ENCODE peak calls at places on chromosomes 3 and 15, in four cellular contexts. F, G, N and I are unnamed samples.
A peak's percentile ranks its signal among the peaks of the same experiment; 100 is the strongest.

GRCh38 chr15:70851889-70852288 is 2.1 kb downstream of the LARP6 start:
- DNase-seq in F (no peak), N (no peak), G (no peak), I (no peak)

GRCh38 chr15:50744601-50745000 is 20.9 kb downstream of the SPPL2A start:
- DNase-seq in F (no peak), G (no peak), N (no peak), I (no peak)

GRCh38 chr3:71987828-71988227 is 202.9 kb upstream of the PROK2 start:
- DNase-seq in G (no peak), N (no peak), F (no peak), I (no peak)

GRCh38 chr3:10366681-10367101 is 45.8 kb upstream of the SEC13 start:
- DNase-seq in G (peak; percentile 86), F (no peak), N (no peak), I (peak; percentile 99)

GRCh38 chr3:117820900-117821299 is 1111.3 kb downstream of the TUSC7 start:
- DNase-seq in F (no peak), G (no peak), N (no peak), I (no peak)

GRCh38 chr3:149120051-149120972 is 9.1 kb upstream of the HPS3 start:
- DNase-seq in G (peak; percentile 68), F (no peak), N (peak; percentile 74), I (peak; percentile 31)

GRCh38 chr3:49133226-49133951 is 539 bp upstream of the LAMB2 start:
- DNase-seq in G (peak; percentile 74), F (no peak), N (no peak), I (peak; percentile 85)

GRCh38 chr3:137854498-137855285 is 90.6 kb downstream of the SOX14 start:
- DNase-seq in F (no peak), G (no peak), N (no peak), I (no peak)

GRCh38 chr3:152257246-152258074 is 11.3 kb upstream of the MBNL1 start:
- DNase-seq in N (peak; percentile 87), G (no peak), F (no peak), I (peak; percentile 18)

GRCh38 chr3:69410301-69410700 is 24.4 kb upstream of the FRMD4B start:
- DNase-seq in F (peak; percentile 47), G (peak; percentile 47), N (peak; percentile 84), I (peak; percentile 78)

GRCh38 chr3:66819993-66820501 is 178.1 kb upstream of the KBTBD8 start:
- DNase-seq in F (no peak), G (no peak), N (no peak), I (no peak)

GRCh38 chr3:127787556-127787955 is 34.8 kb downstream of the MGLL start:
- DNase-seq in G (no peak), F (no peak), N (no peak), I (no peak)

GRCh38 chr3:116018651-116019050 is 395.3 kb downstream of the GAP43 start:
- DNase-seq in F (no peak), N (no peak), G (no peak), I (no peak)